ENCODE peak calls at places on chromosomes 6 and 20, in five cellular contexts. One of them, this sample, is unnamed.

GRCh38 chr6:133115960-133116359 is 125.2 kb upstream of the EYA4 start:
- DNase-seq in SK-N-SH: no peak
- DNase-seq in neural crest cell: no peak
- DNase-seq in HepG2: no peak
- DNase-seq in neural progenitor cell: no peak
- DNase-seq in this sample: no peak

GRCh38 chr6:42901538-42901957 is 14.3 kb upstream of the PTCRA start:
- DNase-seq in SK-N-SH: peak; percentile 72
- DNase-seq in neural crest cell: peak; percentile 74
- DNase-seq in HepG2: peak; percentile 92
- DNase-seq in neural progenitor cell: peak; percentile 90
- DNase-seq in this sample: peak; percentile 69

GRCh38 chr6:42762950-42763349 is 17.0 kb upstream of the TBCC start:
- DNase-seq in SK-N-SH: no peak
- DNase-seq in neural crest cell: no peak
- DNase-seq in HepG2: no peak
- DNase-seq in neural progenitor cell: no peak
- DNase-seq in this sample: no peak

GRCh38 chr6:154933181-154933827 is 61.8 kb upstream of the TIAM2 start:
- DNase-seq in SK-N-SH: no peak
- DNase-seq in neural crest cell: no peak
- DNase-seq in HepG2: no peak
- DNase-seq in neural progenitor cell: no peak
- DNase-seq in this sample: no peak

GRCh38 chr20:49471397-49471796 is 11.1 kb downstream of the KCNB1 start:
- DNase-seq in SK-N-SH: no peak
- DNase-seq in neural crest cell: no peak
- DNase-seq in HepG2: no peak
- DNase-seq in neural progenitor cell: no peak
- DNase-seq in this sample: no peak

GRCh38 chr6:113829702-113830058 is 27.5 kb upstream of the MARCKS start:
- DNase-seq in SK-N-SH: no peak
- DNase-seq in neural crest cell: no peak
- DNase-seq in HepG2: no peak
- DNase-seq in neural progenitor cell: peak; percentile 3
- DNase-seq in this sample: no peak

GRCh38 chr6:39152247-39152646 is 37.3 kb upstream of the SAYSD1 start:
- DNase-seq in SK-N-SH: no peak
- DNase-seq in neural crest cell: no peak
- DNase-seq in HepG2: no peak
- DNase-seq in neural progenitor cell: no peak
- DNase-seq in this sample: no peak

GRCh38 chr6:73675466-73676098 is 20.4 kb upstream of the CD109 start:
- DNase-seq in SK-N-SH: peak; percentile 68
- DNase-seq in neural crest cell: peak; percentile 91
- DNase-seq in HepG2: peak; percentile 71
- DNase-seq in neural progenitor cell: peak; percentile 79
- DNase-seq in this sample: peak; percentile 84

GRCh38 chr20:41618807-41619294 is 674 bp upstream of the CHD6 start:
- DNase-seq in SK-N-SH: no peak
- DNase-seq in neural crest cell: no peak
- DNase-seq in HepG2: no peak
- DNase-seq in neural progenitor cell: no peak
- DNase-seq in this sample: no peak

GRCh38 chr20:21767200-21767738 is 61.8 kb downstream of the PAX1 start:
- DNase-seq in SK-N-SH: peak; percentile 5
- DNase-seq in neural crest cell: no peak
- DNase-seq in HepG2: no peak
- DNase-seq in neural progenitor cell: no peak
- DNase-seq in this sample: no peak

DNA sequence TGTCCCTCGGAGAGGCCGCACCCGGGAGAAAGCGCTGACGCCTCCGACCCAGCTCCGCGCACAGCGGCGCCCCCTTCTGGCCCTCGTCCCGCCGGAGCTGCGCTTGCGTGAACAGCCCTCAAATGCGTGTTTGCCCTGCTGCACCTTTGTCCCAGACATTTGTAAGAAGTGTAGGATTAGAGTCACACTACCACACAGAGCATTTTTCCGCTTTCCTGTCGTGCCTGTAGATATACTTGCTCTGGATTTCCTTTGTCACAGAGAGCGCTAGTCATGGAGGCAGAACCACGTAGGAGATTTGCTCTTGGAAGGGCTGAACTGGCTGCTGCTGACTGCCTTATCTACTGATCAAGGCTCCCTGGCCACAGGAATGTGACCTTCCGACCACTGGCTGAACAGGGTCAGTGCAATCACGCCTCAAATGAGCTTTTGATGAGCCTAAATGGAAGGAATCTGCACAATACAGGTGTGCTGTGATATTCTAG is 62.3 kb downstream of the PAX1 start:
- DNase-seq in SK-N-SH: peak; percentile 21
- DNase-seq in neural crest cell: peak; percentile 56
- DNase-seq in HepG2: peak; percentile 86
- DNase-seq in neural progenitor cell: peak; percentile 81
- DNase-seq in this sample: peak; percentile 76
- TF ChIP-seq CTCF in SK-N-SH: peak; percentile 55
- TF ChIP-seq CTCF in neural crest cell: peak; percentile 74
- TF ChIP-seq CTCF in HepG2: peak; percentile 89
- TF ChIP-seq CTCF in neural progenitor cell: peak; percentile 93
- TF ChIP-seq CTCF in this sample: peak; percentile 63

GRCh38 chr6:159693128-159693893 is at the start of gene SOD2:
- DNase-seq in SK-N-SH: peak; percentile 93
- DNase-seq in neural crest cell: peak; percentile 80
- DNase-seq in HepG2: peak; percentile 89
- DNase-seq in neural progenitor cell: peak; percentile 93
- DNase-seq in this sample: peak; percentile 88

GRCh38 chr6:159692303-159693127 is 526 bp downstream of the SOD2 start:
- DNase-seq in SK-N-SH: peak; percentile 60
- DNase-seq in neural crest cell: peak; percentile 25
- DNase-seq in HepG2: peak; percentile 41
- DNase-seq in neural progenitor cell: peak; percentile 71
- DNase-seq in this sample: peak; percentile 56

GRCh38 chr6:159688977-159689376 is 4.1 kb downstream of the SOD2 start:
- DNase-seq in SK-N-SH: no peak
- DNase-seq in neural crest cell: no peak
- DNase-seq in HepG2: no peak
- DNase-seq in neural progenitor cell: no peak
- DNase-seq in this sample: no peak

GRCh38 chr6:159691963-159692287 is 1.1 kb downstream of the SOD2 start:
- DNase-seq in SK-N-SH: no peak
- DNase-seq in neural crest cell: no peak
- DNase-seq in HepG2: peak; percentile 34
- DNase-seq in neural progenitor cell: no peak
- DNase-seq in this sample: no peak

GRCh38 chr6:159691133-159691962 is 1.7 kb downstream of the SOD2 start:
- DNase-seq in SK-N-SH: peak; percentile 51
- DNase-seq in neural crest cell: no peak
- DNase-seq in HepG2: peak; percentile 93
- DNase-seq in neural progenitor cell: peak; percentile 14
- DNase-seq in this sample: no peak
- TF ChIP-seq CTCF in SK-N-SH: peak; percentile 87
- TF ChIP-seq CTCF in neural crest cell: peak; percentile 76
- TF ChIP-seq CTCF in HepG2: peak; percentile 81
- TF ChIP-seq CTCF in neural progenitor cell: peak; percentile 60
- TF ChIP-seq CTCF in this sample: peak; percentile 52

GRCh38 chr6:79694623-79695311 is 63.6 kb downstream of the SH3BGRL2 start:
- DNase-seq in SK-N-SH: no peak
- DNase-seq in neural crest cell: no peak
- DNase-seq in HepG2: no peak
- DNase-seq in neural progenitor cell: peak; percentile 29
- DNase-seq in this sample: no peak
- TF ChIP-seq CTCF in SK-N-SH: no peak
- TF ChIP-seq CTCF in neural crest cell: no peak
- TF ChIP-seq CTCF in HepG2: no peak
- TF ChIP-seq CTCF in neural progenitor cell: peak; percentile 61
- TF ChIP-seq CTCF in this sample: peak; percentile 23

GRCh38 chr6:40328376-40328987 is 258.7 kb downstream of the LRFN2 start:
- DNase-seq in SK-N-SH: peak; percentile 63
- DNase-seq in neural crest cell: no peak
- DNase-seq in HepG2: no peak
- DNase-seq in neural progenitor cell: peak; percentile 63
- DNase-seq in this sample: peak; percentile 56
- TF ChIP-seq CTCF in SK-N-SH: peak; percentile 39
- TF ChIP-seq CTCF in neural crest cell: peak; percentile 81
- TF ChIP-seq CTCF in HepG2: peak; percentile 90
- TF ChIP-seq CTCF in neural progenitor cell: peak; percentile 90
- TF ChIP-seq CTCF in this sample: peak; percentile 82

GRCh38 chr6:9409126-9409525 is 973.8 kb upstream of the SLC35B3 start:
- DNase-seq in SK-N-SH: no peak
- DNase-seq in neural crest cell: no peak
- DNase-seq in HepG2: no peak
- DNase-seq in neural progenitor cell: no peak
- DNase-seq in this sample: no peak

GRCh38 chr6:9405825-9406224 is 970.5 kb upstream of the SLC35B3 start:
- DNase-seq in SK-N-SH: no peak
- DNase-seq in neural crest cell: no peak
- DNase-seq in HepG2: no peak
- DNase-seq in neural progenitor cell: no peak
- DNase-seq in this sample: no peak

GRCh38 chr6:9405369-9405768 is 970.0 kb upstream of the SLC35B3 start:
- DNase-seq in SK-N-SH: no peak
- DNase-seq in neural crest cell: no peak
- DNase-seq in HepG2: no peak
- DNase-seq in neural progenitor cell: no peak
- DNase-seq in this sample: no peak

GRCh38 chr6:9404351-9405146 is 969.2 kb upstream of the SLC35B3 start:
- DNase-seq in SK-N-SH: no peak
- DNase-seq in neural crest cell: no peak
- DNase-seq in HepG2: no peak
- DNase-seq in neural progenitor cell: no peak
- DNase-seq in this sample: no peak

DNA sequence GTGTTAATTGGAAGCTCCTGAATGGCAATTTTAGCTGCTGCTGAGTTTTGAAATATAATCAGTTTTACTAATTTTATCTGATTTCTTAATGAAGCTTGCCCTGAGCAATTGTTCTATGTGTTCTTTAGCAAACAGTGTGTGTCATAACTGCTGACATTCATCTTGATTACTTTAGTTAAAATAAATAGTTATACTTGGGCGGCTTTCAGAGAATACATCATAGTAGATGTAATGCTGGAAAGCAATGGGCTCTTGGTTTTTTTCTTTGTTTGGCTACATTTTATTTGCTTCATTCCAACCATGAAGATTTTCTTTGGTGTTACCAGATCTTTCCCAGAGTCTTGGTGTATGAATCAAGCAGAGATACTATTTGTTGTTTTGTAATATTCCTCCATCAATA is 973.4 kb upstream of the SLC35B3 start:
- DNase-seq in SK-N-SH: no peak
- DNase-seq in neural crest cell: no peak
- DNase-seq in HepG2: no peak
- DNase-seq in neural progenitor cell: no peak
- DNase-seq in this sample: no peak
- TF ChIP-seq CTCF in SK-N-SH: no peak
- TF ChIP-seq CTCF in neural crest cell: no peak
- TF ChIP-seq CTCF in HepG2: no peak
- TF ChIP-seq CTCF in neural progenitor cell: no peak
- TF ChIP-seq CTCF in this sample: no peak

GRCh38 chr6:29071831-29072723 is 15.0 kb downstream of the OR2B3 start:
- DNase-seq in SK-N-SH: peak; percentile 44
- DNase-seq in neural crest cell: peak; percentile 11
- DNase-seq in HepG2: peak; percentile 61
- DNase-seq in neural progenitor cell: peak; percentile 82
- DNase-seq in this sample: peak; percentile 38
- TF ChIP-seq CTCF in SK-N-SH: peak; percentile 65
- TF ChIP-seq CTCF in neural crest cell: peak; percentile 69
- TF ChIP-seq CTCF in HepG2: peak; percentile 86
- TF ChIP-seq CTCF in neural progenitor cell: peak; percentile 85
- TF ChIP-seq CTCF in this sample: peak; percentile 82

GRCh38 chr6:117781550-117781949 is 106.3 kb downstream of the NUS1 start:
- DNase-seq in SK-N-SH: no peak
- DNase-seq in neural crest cell: no peak
- DNase-seq in HepG2: no peak
- DNase-seq in neural progenitor cell: no peak
- DNase-seq in this sample: no peak

GRCh38 chr6:117771403-117771802 is 96.1 kb downstream of the NUS1 start:
- DNase-seq in SK-N-SH: no peak
- DNase-seq in neural crest cell: no peak
- DNase-seq in HepG2: no peak
- DNase-seq in neural progenitor cell: no peak
- DNase-seq in this sample: no peak

DNA sequence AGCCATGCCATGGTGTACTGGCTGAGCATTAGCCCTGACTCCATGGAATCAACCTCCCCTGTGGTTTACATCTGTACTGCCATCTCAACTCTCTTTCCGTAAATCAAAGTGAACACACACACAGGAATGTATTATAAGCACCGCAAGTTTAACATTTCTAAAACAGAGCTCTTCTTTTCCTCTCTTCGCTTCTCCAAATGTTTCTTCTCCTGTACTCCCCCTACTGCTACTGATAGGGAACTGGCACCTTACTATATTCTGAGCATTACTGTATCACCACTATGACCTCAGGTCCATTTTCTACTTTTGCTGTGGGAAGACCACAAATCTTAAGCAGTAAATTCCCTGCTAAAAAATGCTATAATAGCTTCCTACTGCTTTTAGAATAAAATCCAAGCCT is 101.2 kb downstream of the NUS1 start:
- DNase-seq in SK-N-SH: no peak
- DNase-seq in neural crest cell: no peak
- DNase-seq in HepG2: peak; percentile 10
- DNase-seq in neural progenitor cell: no peak
- DNase-seq in this sample: no peak
- TF ChIP-seq CTCF in SK-N-SH: peak; percentile 39
- TF ChIP-seq CTCF in neural crest cell: peak; percentile 50
- TF ChIP-seq CTCF in HepG2: peak; percentile 20
- TF ChIP-seq CTCF in neural progenitor cell: peak; percentile 52
- TF ChIP-seq CTCF in this sample: peak; percentile 32

GRCh38 chr6:7787137-7787575 is 61.3 kb downstream of the BMP6 start:
- DNase-seq in SK-N-SH: no peak
- DNase-seq in neural crest cell: no peak
- DNase-seq in HepG2: no peak
- DNase-seq in neural progenitor cell: no peak
- DNase-seq in this sample: no peak
- TF ChIP-seq CTCF in SK-N-SH: no peak
- TF ChIP-seq CTCF in neural crest cell: no peak
- TF ChIP-seq CTCF in HepG2: no peak
- TF ChIP-seq CTCF in neural progenitor cell: no peak
- TF ChIP-seq CTCF in this sample: no peak

GRCh38 chr6:35629876-35630378 is 58.8 kb downstream of the FKBP5 start:
- DNase-seq in SK-N-SH: no peak
- DNase-seq in neural crest cell: no peak
- DNase-seq in HepG2: no peak
- DNase-seq in neural progenitor cell: no peak
- DNase-seq in this sample: no peak

GRCh38 chr6:35620706-35621105 is 68.0 kb downstream of the FKBP5 start:
- DNase-seq in SK-N-SH: no peak
- DNase-seq in neural crest cell: no peak
- DNase-seq in HepG2: no peak
- DNase-seq in neural progenitor cell: no peak
- DNase-seq in this sample: no peak

GRCh38 chr6:35622283-35622682 is 66.4 kb downstream of the FKBP5 start:
- DNase-seq in SK-N-SH: no peak
- DNase-seq in neural crest cell: no peak
- DNase-seq in HepG2: no peak
- DNase-seq in neural progenitor cell: no peak
- DNase-seq in this sample: no peak

GRCh38 chr6:35624341-35625070 is 64.2 kb downstream of the FKBP5 start:
- DNase-seq in SK-N-SH: peak; percentile 7
- DNase-seq in neural crest cell: no peak
- DNase-seq in HepG2: peak; percentile 47
- DNase-seq in neural progenitor cell: no peak
- DNase-seq in this sample: no peak
- TF ChIP-seq CTCF in SK-N-SH: peak; percentile 59
- TF ChIP-seq CTCF in neural crest cell: peak; percentile 54
- TF ChIP-seq CTCF in HepG2: peak; percentile 57
- TF ChIP-seq CTCF in neural progenitor cell: peak; percentile 26
- TF ChIP-seq CTCF in this sample: no peak